ENCODE peak calls at places on chromosomes 1 and 21, in five cellular contexts. Z is WTC11, S is A549, L is HepG2, Y is GM12878. E is an unnamed sample.

GRCh38 chr1:101178688-101179491 is 57.9 kb upstream of the S1PR1 start:
- DNase-seq in Z (no peak), S (no peak), L (no peak), Y (peak; percentile 80), E (no peak)

GRCh38 chr1:223670458-223671159 is 5.1 kb upstream of the CAPN8 start:
- DNase-seq in Z (peak; percentile 66), S (peak; percentile 68), L (peak; percentile 31), Y (no peak), E (peak; percentile 67)

GRCh38 chr21:43868461-43868860 is 3.4 kb downstream of the AGPAT3 start:
- DNase-seq in Z (no peak), S (no peak), L (no peak), Y (no peak), E (no peak)

GRCh38 chr1:18299441-18300338 is 181.0 kb upstream of the KLHDC7A start:
- DNase-seq in Z (peak; percentile 52), S (peak; percentile 22), L (peak; percentile 13), Y (no peak), E (peak; percentile 80)

GRCh38 chr1:113488576-113489177 is 98.4 kb downstream of the MAGI3 start:
- DNase-seq in Z (peak; percentile 67), S (no peak), L (peak; percentile 13), Y (no peak), E (no peak)

GRCh38 chr21:23398726-23399125 is 2208.6 kb downstream of the MRPL39 start:
- DNase-seq in Z (no peak), S (no peak), L (no peak), Y (no peak), E (no peak)

GRCh38 chr1:45304311-45305081 is 22.2 kb upstream of the HPDL start:
- DNase-seq in Z (no peak), S (no peak), L (peak; percentile 47), Y (no peak), E (peak; percentile 28)

GRCh38 chr1:23556661-23557470 is 2.4 kb downstream of the ID3 start:
- DNase-seq in Z (no peak), S (peak; percentile 82), L (peak; percentile 75), Y (no peak), E (no peak)

GRCh38 chr1:103584537-103584936 is 13.1 kb downstream of the AMY2B start:
- DNase-seq in Z (no peak), S (no peak), L (no peak), Y (no peak), E (no peak)

GRCh38 chr1:56320873-56321272 is 258.5 kb downstream of the PLPP3 start:
- DNase-seq in Z (no peak), S (no peak), L (no peak), Y (no peak), E (no peak)

GRCh38 chr1:162663589-162664030 is 31.3 kb downstream of the DDR2 start:
- DNase-seq in Z (no peak), S (no peak), L (no peak), Y (no peak), E (peak; percentile 23)

GRCh38 chr1:201119826-201120225 is 7.2 kb downstream of the ASCL5 start:
- DNase-seq in Z (no peak), S (no peak), L (no peak), Y (no peak), E (no peak)

GRCh38 chr1:205449750-205450443 is 5.9 kb downstream of the BLACAT1 start:
- DNase-seq in Z (peak; percentile 74), S (peak; percentile 35), L (peak; percentile 99), Y (no peak), E (peak; percentile 97)

GRCh38 chr1:51324271-51325010 is 5.9 kb downstream of the TTC39A start:
- DNase-seq in Z (no peak), S (no peak), L (no peak), Y (no peak), E (no peak)

GRCh38 chr1:119840745-119841144 is 29.5 kb upstream of the REG4 start:
- DNase-seq in Z (no peak), S (no peak), L (no peak), Y (no peak), E (no peak)

GRCh38 chr1:173503391-173503790 is 26.3 kb downstream of the PRDX6 start:
- DNase-seq in Z (no peak), S (peak; percentile 17), L (peak; percentile 33), Y (no peak), E (peak; percentile 48)

GRCh38 chr1:167486090-167486824 is 32.1 kb downstream of the CD247 start:
- DNase-seq in Z (no peak), S (no peak), L (no peak), Y (no peak), E (no peak)

GRCh38 chr1:13781907-13782633 is 82.1 kb downstream of the PRDM2 start:
- DNase-seq in Z (no peak), S (no peak), L (no peak), Y (no peak), E (no peak)

GRCh38 chr1:68174173-68175113 is 57.9 kb downstream of the WLS start:
- DNase-seq in Z (no peak), S (peak; percentile 27), L (no peak), Y (no peak), E (no peak)

GRCh38 chr1:99644302-99645004 is 1.5 kb upstream of the PALMD start:
- DNase-seq in Z (no peak), S (no peak), L (no peak), Y (peak; percentile 9), E (peak; percentile 17)

GRCh38 chr1:20731057-20731991 is 1.2 kb downstream of the SH2D5 start:
- DNase-seq in Z (no peak), S (no peak), L (no peak), Y (no peak), E (no peak)

GRCh38 chr1:183124259-183124658 is 61.8 kb upstream of the LAMC2 start:
- DNase-seq in Z (no peak), S (no peak), L (no peak), Y (no peak), E (no peak)

GRCh38 chr1:203545032-203545816 is 51.3 kb downstream of the OPTC start:
- DNase-seq in Z (no peak), S (no peak), L (no peak), Y (no peak), E (no peak)

GRCh38 chr1:1079408-1080121 is 5.5 kb upstream of the RNF223 start:
- DNase-seq in Z (peak; percentile 65), S (peak; percentile 92), L (peak; percentile 79), Y (no peak), E (peak; percentile 64)

GRCh38 chr1:155207578-155208405 is at the start of gene THBS3:
- DNase-seq in Z (no peak), S (no peak), L (no peak), Y (no peak), E (no peak)

GRCh38 chr1:183554577-183554976 is 35.7 kb downstream of the NCF2 start:
- DNase-seq in Z (no peak), S (no peak), L (no peak), Y (no peak), E (no peak)

GRCh38 chr1:114677691-114678090 is 7.8 kb upstream of the DENND2C start:
- DNase-seq in Z (no peak), S (no peak), L (no peak), Y (no peak), E (no peak)

GRCh38 chr1:94926365-94926914 is 470 bp downstream of the CNN3 start:
- DNase-seq in Z (peak; percentile 65), S (peak; percentile 45), L (peak; percentile 36), Y (no peak), E (no peak)

GRCh38 chr21:39097981-39098380 is 85.3 kb downstream of the PSMG1 start:
- DNase-seq in Z (no peak), S (no peak), L (no peak), Y (no peak), E (no peak)

GRCh38 chr1:24416666-24417391 is 1.2 kb downstream of the NIPAL3 start:
- DNase-seq in Z (no peak), S (no peak), L (peak; percentile 48), Y (peak; percentile 34), E (peak; percentile 79)

GRCh38 chr1:155645648-155646047 is 35.6 kb downstream of the MSTO1 start:
- DNase-seq in Z (no peak), S (no peak), L (no peak), Y (no peak), E (no peak)

GRCh38 chr21:45384656-45385548 is 20.1 kb upstream of the COL18A1 start:
- DNase-seq in Z (no peak), S (no peak), L (no peak), Y (no peak), E (no peak)

GRCh38 chr1:60970081-60970509 is 112.3 kb upstream of the NFIA start:
- DNase-seq in Z (no peak), S (peak; percentile 9), L (peak; percentile 24), Y (no peak), E (no peak)
- TF ChIP-seq ESRRA in Z (no peak), S (no peak), L (no peak), Y (no peak), E (no peak)

GRCh38 chr1:110602466-110602865 is 3.7 kb downstream of the KCNA2 start:
- DNase-seq in Z (no peak), S (no peak), L (no peak), Y (no peak), E (no peak)
- TF ChIP-seq ESRRA in Z (no peak), S (no peak), L (no peak), Y (no peak), E (no peak)

GRCh38 chr1:76770979-76771378 is 96.3 kb upstream of the ST6GALNAC5 start:
- DNase-seq in Z (no peak), S (no peak), L (no peak), Y (no peak), E (no peak)

GRCh38 chr1:76763678-76764077 is 103.6 kb upstream of the ST6GALNAC5 start:
- DNase-seq in Z (no peak), S (no peak), L (no peak), Y (no peak), E (no peak)

GRCh38 chr1:76764638-76765572 is 102.4 kb upstream of the ST6GALNAC5 start:
- DNase-seq in Z (no peak), S (no peak), L (no peak), Y (no peak), E (no peak)

GRCh38 chr1:76766381-76766780 is 100.9 kb upstream of the ST6GALNAC5 start:
- DNase-seq in Z (no peak), S (no peak), L (no peak), Y (no peak), E (no peak)
- TF ChIP-seq ESRRA in Z (no peak), S (no peak), L (no peak), Y (no peak), E (no peak)

GRCh38 chr1:219503549-219503948 is 109.4 kb downstream of the ZC3H11B start:
- DNase-seq in Z (no peak), S (no peak), L (no peak), Y (no peak), E (no peak)

GRCh38 chr1:219495737-219496408 is 117.0 kb downstream of the ZC3H11B start:
- DNase-seq in Z (no peak), S (no peak), L (no peak), Y (no peak), E (no peak)

GRCh38 chr1:219500327-219500897 is 112.5 kb downstream of the ZC3H11B start:
- DNase-seq in Z (no peak), S (no peak), L (no peak), Y (no peak), E (no peak)

GRCh38 chr1:219492676-219493075 is 120.2 kb downstream of the ZC3H11B start:
- DNase-seq in Z (no peak), S (no peak), L (no peak), Y (no peak), E (no peak)

DNA sequence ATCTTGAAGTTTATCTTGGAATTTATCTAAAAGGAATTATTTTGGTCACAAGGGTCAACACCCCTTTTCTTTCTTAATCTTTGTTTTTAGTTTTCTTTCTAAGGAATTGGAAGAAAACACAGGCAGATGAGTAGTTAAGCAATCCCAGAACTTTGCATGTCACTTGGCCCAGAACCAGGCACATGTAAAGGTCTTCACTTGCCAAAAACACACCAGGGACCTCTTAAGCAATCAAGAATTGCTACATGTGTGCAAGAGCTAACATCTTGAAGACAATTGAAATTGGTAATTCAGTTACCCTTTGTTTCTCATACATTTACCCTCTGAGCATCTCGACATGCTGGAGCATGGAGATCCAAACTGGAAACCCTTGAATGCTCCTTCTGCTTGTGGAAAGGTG is 114.2 kb downstream of the ZC3H11B start:
- DNase-seq in Z (no peak), S (no peak), L (no peak), Y (no peak), E (no peak)
- TF ChIP-seq ESRRA in Z (no peak), S (no peak), L (no peak), Y (no peak), E (no peak)

E was measured in K562.